ENCODE peak calls at places on chromosomes 3 and 15, in eight cellular contexts. E is tibial nerve; W is posterior cingulate gyrus; V is NCI-H1105; H is sigmoid colon; Y is choroid plexus epithelial cell; U is activated CD4-positive, alpha-beta T cell treated with anti-CD3 and anti-CD28 coated beads, Interleukin-2, amount 50 U/mL, for 4 hours; N is testis. P is an unnamed sample.

GRCh38 chr3:65751123-65751700 is 287.5 kb downstream of the MAGI1 start:
- DNase-seq in V (peak), Y (peak), U (no peak), N (peak), E (peak), H (no peak), W (peak), P (no peak)

GRCh38 chr3:30314757-30315156 is 291.6 kb upstream of the TGFBR2 start:
- DNase-seq in W (no peak), V (no peak), Y (no peak), H (no peak), U (no peak), E (no peak), N (peak), P (no peak)

GRCh38 chr3:12107071-12107713 is 51.5 kb downstream of the TIMP4 start:
- DNase-seq in H (no peak), W (no peak), V (no peak), E (no peak), N (no peak), Y (no peak), U (no peak), P (no peak)

GRCh38 chr15:80778621-80778963 is 578 bp upstream of the CEMIP start:
- DNase-seq in N (no peak), U (no peak), W (no peak), V (no peak), H (no peak), Y (no peak), E (no peak), P (no peak)

GRCh38 chr15:57403532-57403931 is 27.2 kb downstream of the CGNL1 start:
- DNase-seq in V (no peak), E (no peak), Y (peak), N (no peak), H (no peak), W (no peak), U (no peak), P (no peak)

GRCh38 chr3:18363367-18363766 is 61.8 kb downstream of the SATB1 start:
- DNase-seq in E (no peak), U (no peak), Y (no peak), H (no peak), V (no peak), N (no peak), W (no peak), P (no peak)

GRCh38 chr15:44603126-44603525 is 60.3 kb downstream of the SPG11 start:
- DNase-seq in Y (no peak), U (no peak), N (no peak), E (no peak), W (no peak), H (no peak), V (no peak), P (no peak)

GRCh38 chr15:43516185-43516584 is 1.2 kb upstream of the MAP1A start:
- DNase-seq in N (peak), Y (no peak), V (no peak), E (peak), W (no peak), U (no peak), H (peak), P (no peak)

GRCh38 chr3:32126305-32127015 is 20.0 kb downstream of the GPD1L start:
- DNase-seq in V (no peak), Y (no peak), W (no peak), U (no peak), E (no peak), N (no peak), H (no peak), P (no peak)

GRCh38 chr3:194305356-194306108 is 45.6 kb downstream of the CPN2 start:
- DNase-seq in V (no peak), N (no peak), U (no peak), W (no peak), Y (no peak), H (peak), E (no peak), P (no peak)

GRCh38 chr15:31869640-31870335 is 160.5 kb upstream of the CHRNA7 start:
- DNase-seq in V (peak), N (peak), W (peak), H (no peak), Y (no peak), U (no peak), E (no peak), P (no peak)

GRCh38 chr3:122977645-122978466 is 49.7 kb downstream of the SEMA5B start:
- DNase-seq in N (no peak), E (no peak), V (peak), W (peak), U (no peak), Y (peak), H (no peak), P (no peak)

GRCh38 chr3:50242778-50243551 is 7.0 kb downstream of the GNAI2 start:
- DNase-seq in E (peak), W (no peak), V (no peak), Y (peak), N (peak), H (peak), U (peak), P (no peak)

GRCh38 chr3:178522200-178523052 is 13.8 kb upstream of the KCNMB2 start:
- DNase-seq in E (no peak), W (no peak), H (no peak), V (no peak), N (no peak), Y (no peak), U (no peak), P (no peak)

GRCh38 chr15:52786436-52787122 is 3.6 kb downstream of the ONECUT1 start:
- DNase-seq in E (no peak), H (no peak), W (no peak), N (no peak), U (no peak), Y (no peak), V (no peak), P (no peak)

GRCh38 chr3:157769378-157769777 is 266.2 kb upstream of the VEPH1 start:
- DNase-seq in Y (no peak), N (no peak), U (no peak), V (no peak), W (no peak), H (no peak), E (no peak), P (no peak)